ENCODE peak calls at places on chromosomes 4 and X, in five cellular contexts. U is CD8-positive, alpha-beta T cell; B is A549; T is foreskin keratinocyte; D is brain microvascular endothelial cell. G is an unnamed sample.
A peak's percentile ranks its signal among the peaks of the same experiment; 100 is the strongest.

GRCh38 chr4:76779740-76780459 is 118.0 kb downstream of the SOWAHB start:
- DNase-seq in D (peak; percentile 42), U (no peak), B (no peak), T (no peak), G (no peak)

GRCh38 chr4:188178276-188178675 is 39.0 kb downstream of the TRIML1 start:
- DNase-seq in D (no peak), U (no peak), B (no peak), T (peak; percentile 28), G (peak; percentile 78)

GRCh38 chr4:13546855-13547562 is 2.7 kb upstream of the NKX3-2 start:
- DNase-seq in T (no peak), D (no peak), B (no peak), U (no peak), G (no peak)

GRCh38 chrX:97065066-97065465 is 181.4 kb downstream of the RPA4 start:
- DNase-seq in B (no peak), T (no peak), D (no peak), U (no peak), G (no peak)

GRCh38 chr4:54897590-54897989 is 227.8 kb downstream of the KDR start:
- DNase-seq in D (peak; percentile 87), B (no peak), T (no peak), U (no peak), G (no peak)

GRCh38 chrX:131816551-131817136 is 206.5 kb upstream of the STK26 start:
- DNase-seq in U (peak; percentile 65), T (no peak), B (peak; percentile 58), D (peak; percentile 65), G (peak; percentile 5)

GRCh38 chrX:13094780-13095425 is 50.5 kb upstream of the FAM9C start:
- DNase-seq in B (no peak), U (no peak), T (no peak), D (peak; percentile 48), G (no peak)

GRCh38 chr4:107799634-107800033 is 25.1 kb upstream of the SGMS2 start:
- DNase-seq in D (no peak), T (no peak), U (no peak), B (no peak), G (no peak)

GRCh38 chr4:2253160-2254084 is 8.5 kb downstream of the MXD4 start:
- DNase-seq in U (peak; percentile 17), B (no peak), T (no peak), D (no peak), G (no peak)

GRCh38 chrX:98931194-98931593 is 1478.9 kb downstream of the PCDH19 start:
- DNase-seq in D (no peak), T (peak; percentile 13), U (no peak), B (no peak), G (no peak)

GRCh38 chr4:23374280-23374679 is 515.6 kb downstream of the PPARGC1A start:
- DNase-seq in D (no peak), U (no peak), B (peak; percentile 8), T (peak; percentile 2), G (no peak)

GRCh38 chr4:67886281-67886680 is 2.5 kb upstream of the TMPRSS11D start:
- DNase-seq in T (peak; percentile 73), D (peak; percentile 12), B (no peak), U (no peak), G (no peak)

GRCh38 chrX:115428011-115428410 is 133.0 kb upstream of the PLS3 start:
- DNase-seq in U (no peak), B (no peak), D (no peak), T (no peak), G (no peak)

GRCh38 chr4:48173055-48173991 is 39.3 kb upstream of the TXK start:
- DNase-seq in B (peak; percentile 53), U (no peak), D (peak; percentile 31), T (peak; percentile 72), G (peak; percentile 78)

GRCh38 chrX:13197961-13198761 is 121.7 kb downstream of the ATXN3L start:
- DNase-seq in B (no peak), U (no peak), D (no peak), T (no peak), G (no peak)

GRCh38 chrX:9279271-9279596 is 185.6 kb upstream of the TBL1X start:
- DNase-seq in D (no peak), U (no peak), T (no peak), B (no peak), G (no peak)

GRCh38 chrX:109751698-109752097 is 18.6 kb upstream of the ACSL4 start:
- DNase-seq in D (no peak), T (no peak), B (no peak), U (no peak), G (no peak)

GRCh38 chrX:68929332-68930150 is 100.7 kb downstream of the EFNB1 start:
- DNase-seq in U (no peak), D (peak; percentile 58), T (peak; percentile 22), B (peak; percentile 14), G (peak; percentile 71)

GRCh38 chr4:7526491-7526890 is 91.8 kb upstream of the PSAPL1 start:
- DNase-seq in T (no peak), D (no peak), B (no peak), U (no peak), G (no peak)

GRCh38 chr4:123055943-123056342 is 133.5 kb upstream of the NUDT6 start:
- DNase-seq in T (peak; percentile 12), B (no peak), U (no peak), D (peak; percentile 18), G (peak; percentile 26)

GRCh38 chr4:8381814-8382581 is 58.5 kb downstream of the ACOX3 start:
- DNase-seq in T (no peak), B (no peak), D (no peak), U (no peak), G (no peak)

GRCh38 chr4:68373513-68373912 is 23.6 kb upstream of the YTHDC1 start:
- DNase-seq in U (peak; percentile 60), B (no peak), D (peak; percentile 54), T (peak; percentile 27), G (no peak)

GRCh38 chr4:123599061-123599919 is 202.7 kb downstream of the SPRY1 start:
- DNase-seq in D (no peak), B (no peak), U (no peak), T (no peak), G (no peak)

GRCh38 chr4:81647388-81647787 is 175.7 kb upstream of the RASGEF1B start:
- DNase-seq in D (no peak), T (no peak), B (no peak), U (no peak), G (no peak)

GRCh38 chr4:46945062-46945461 is 36.0 kb upstream of the COX7B2 start:
- DNase-seq in U (no peak), B (no peak), D (no peak), T (no peak), G (no peak)

DNA sequence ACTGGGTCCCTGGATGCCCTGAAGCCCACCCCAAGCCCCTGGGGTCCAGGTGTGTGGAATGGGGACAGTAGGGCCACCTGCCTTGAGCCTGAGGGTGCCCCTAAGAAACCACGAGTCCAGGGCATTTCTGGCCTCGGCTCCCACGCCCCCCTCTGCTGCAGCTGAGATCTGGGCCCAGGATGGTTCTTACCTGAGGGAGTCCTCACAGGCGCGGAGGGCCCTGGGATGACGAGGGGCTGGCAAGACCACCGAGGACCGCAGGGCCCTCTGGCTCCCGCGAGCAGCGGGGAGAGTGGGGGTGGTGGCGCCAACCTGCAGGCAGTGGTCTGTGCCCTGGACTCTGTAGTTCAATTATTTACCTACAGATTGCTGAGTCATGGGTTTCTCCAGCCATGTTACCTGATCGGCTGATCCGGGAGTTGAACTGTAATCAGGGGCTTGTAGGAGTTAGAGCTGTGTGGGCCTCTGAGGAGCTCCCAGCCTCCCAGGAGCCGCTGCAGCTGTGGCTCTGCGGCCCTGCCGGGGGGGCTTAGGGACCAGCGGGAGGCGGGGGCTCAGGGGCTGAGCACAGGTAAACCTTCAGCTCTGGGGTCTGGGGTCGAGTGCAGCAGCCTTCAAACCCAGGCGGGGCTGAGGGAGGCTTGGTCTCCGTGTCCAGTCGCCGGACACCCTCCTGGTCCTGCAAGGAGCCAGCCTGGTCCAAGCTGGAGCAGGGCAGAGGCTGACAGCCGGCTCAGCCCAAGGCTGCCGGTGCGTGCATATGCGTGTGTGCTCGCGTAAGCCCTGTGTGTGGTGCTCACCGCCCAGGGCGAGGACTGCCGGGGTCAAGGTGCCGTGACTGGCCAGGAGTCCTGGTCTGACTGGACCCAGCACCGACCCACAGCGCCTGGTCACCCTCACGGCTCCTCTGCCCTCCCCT is at the start of gene SLC26A1:
- DNase-seq in U (no peak), B (peak; percentile 51), D (no peak), T (no peak), G (no peak)
- H3K27ac ChIP-seq in U (no peak within 1 kb of the TSS), B (peak within 1 kb of the TSS; percentile 93), D (no peak within 1 kb of the TSS), T (no peak within 1 kb of the TSS), G (peak within 1 kb of the TSS; percentile 39)

GRCh38 chr4:185932491-185932890 is 120.5 kb upstream of the SORBS2 start:
- DNase-seq in B (no peak), T (no peak), D (peak; percentile 63), U (no peak), G (no peak)

GRCh38 chr4:185933078-185933581 is 121.1 kb upstream of the SORBS2 start:
- DNase-seq in B (no peak), T (no peak), U (no peak), D (peak; percentile 98), G (no peak)

GRCh38 chr4:185928761-185929455 is 116.9 kb upstream of the SORBS2 start:
- DNase-seq in U (no peak), T (no peak), B (no peak), D (no peak), G (no peak)

GRCh38 chr4:185931375-185931774 is 119.4 kb upstream of the SORBS2 start:
- DNase-seq in U (no peak), B (no peak), D (no peak), T (no peak), G (no peak)

GRCh38 chr4:185931986-185932385 is 120.0 kb upstream of the SORBS2 start:
- DNase-seq in U (no peak), B (no peak), T (no peak), D (peak; percentile 51), G (no peak)
- TF ChIP-seq CTCF in U (no peak), B (no peak), T (no peak), D (no peak), G (no peak)

DNA sequence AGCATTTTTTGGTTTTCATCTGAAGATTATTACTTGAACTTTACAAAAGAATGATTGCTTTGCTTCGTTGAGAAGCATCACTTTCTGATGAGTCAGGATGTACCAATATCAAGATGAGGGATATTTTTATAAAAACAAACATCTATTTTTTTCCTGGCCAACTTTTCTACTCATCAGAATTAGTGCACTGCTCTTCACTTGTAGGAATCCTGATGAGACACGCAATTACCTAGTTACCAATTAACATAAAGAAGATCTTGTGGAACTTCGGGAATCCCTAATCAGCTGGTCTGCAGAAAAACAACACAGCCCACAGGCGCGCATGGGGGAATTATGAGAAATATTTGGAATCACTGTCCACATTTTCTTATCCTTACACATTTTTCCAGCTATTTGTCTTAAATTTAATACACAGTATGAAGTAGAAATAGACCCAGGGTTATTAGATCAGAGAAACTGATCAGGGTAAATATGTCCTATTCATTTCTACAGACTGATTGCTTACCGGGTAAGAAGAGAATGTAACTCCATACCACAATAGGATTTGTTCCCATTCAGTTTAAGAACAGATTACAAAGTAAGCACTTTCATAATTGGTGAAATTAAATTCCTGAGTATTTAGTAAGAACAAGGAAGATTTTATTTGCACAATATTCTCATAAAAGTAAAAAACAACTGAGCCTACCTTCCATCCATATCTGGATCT is 50.9 kb downstream of the MFAP3L start:
- DNase-seq in U (no peak), D (no peak), T (no peak), B (no peak), G (no peak)
- H3K27ac ChIP-seq in U (no peak overlapping the region), D (no peak overlapping the region), T (no peak overlapping the region), B (peak overlapping the region; percentile 47), G (no peak overlapping the region)

GRCh38 chrX:145856181-145856580 is 38.6 kb downstream of the SLITRK2 start:
- DNase-seq in T (no peak), U (no peak), D (no peak), B (no peak), G (no peak)
- TF ChIP-seq CTCF in T (no peak), U (no peak), D (no peak), B (no peak), G (no peak)